ENCODE peak calls at places on chromosomes 12 and 14, in eight cellular contexts. F is GM23248, N is neural progenitor cell, H is keratinocyte, E is PC-3, G is MM.1S, I is DND-41, B is H1. D is an unnamed sample.

GRCh38 chr12:85809500-85809899 is 26.7 kb downstream of the RASSF9 start:
- DNase-seq in E (no peak), H (no peak), G (no peak), N (no peak), B (no peak), I (no peak), F (no peak), D (no peak)

GRCh38 chr12:132131952-132132351 is 12.2 kb downstream of the DDX51 start:
- DNase-seq in E (no peak), I (no peak), G (no peak), H (no peak), B (no peak), F (no peak), N (no peak), D (no peak)

GRCh38 chr12:24838531-24838950 is 110.4 kb downstream of the BCAT1 start:
- DNase-seq in F (peak; percentile 88), G (peak; percentile 54), B (no peak), E (no peak), N (no peak), H (no peak), I (no peak), D (peak; percentile 75)

GRCh38 chr14:79375336-79375735 is 836.0 kb downstream of the DIO2 start:
- DNase-seq in B (no peak), H (no peak), E (no peak), N (no peak), I (no peak), G (no peak), F (no peak), D (no peak)

GRCh38 chr14:31886161-31886835 is 190.8 kb upstream of the ARHGAP5 start:
- DNase-seq in I (no peak), F (no peak), G (no peak), N (no peak), B (no peak), E (no peak), H (no peak), D (no peak)

GRCh38 chr12:109873653-109874052 is 6.7 kb downstream of the GLTP start:
- DNase-seq in B (no peak), E (no peak), N (no peak), I (no peak), F (no peak), H (no peak), G (no peak), D (no peak)

GRCh38 chr14:90375934-90376333 is 20.9 kb upstream of the CALM1 start:
- DNase-seq in B (no peak), I (no peak), E (no peak), G (no peak), H (no peak), F (no peak), N (no peak), D (no peak)

GRCh38 chr12:50600364-50600763 is 95.6 kb downstream of the DIP2B start:
- DNase-seq in E (no peak), I (no peak), H (no peak), B (no peak), G (no peak), N (no peak), F (no peak), D (no peak)

GRCh38 chr14:80974338-80975078 is 19.1 kb downstream of the TSHR start:
- DNase-seq in I (no peak), E (no peak), H (no peak), B (no peak), G (no peak), N (no peak), F (peak; percentile 48), D (no peak)

GRCh38 chr12:1776139-1776975 is 44.0 kb upstream of the LRTM2 start:
- DNase-seq in H (peak; percentile 25), I (no peak), N (peak; percentile 12), G (no peak), F (peak; percentile 96), E (peak; percentile 88), B (no peak), D (no peak)

GRCh38 chr14:75411194-75411552 is 16.6 kb upstream of the JDP2 start:
- DNase-seq in E (no peak), F (no peak), G (no peak), I (no peak), H (no peak), B (no peak), N (no peak), D (no peak)

GRCh38 chr12:93943766-93944165 is 204.6 kb upstream of the PLXNC1 start:
- DNase-seq in B (no peak), H (no peak), G (no peak), I (no peak), N (no peak), E (peak; percentile 51), F (peak; percentile 90), D (no peak)

GRCh38 chr12:128817115-128818015 is 6.4 kb downstream of the SLC15A4 start:
- DNase-seq in N (no peak), B (no peak), F (peak; percentile 83), H (peak; percentile 13), I (no peak), E (no peak), G (no peak), D (peak; percentile 3)

GRCh38 chr14:98633380-98633779 is 638.6 kb downstream of the BCL11B start:
- DNase-seq in F (no peak), I (no peak), G (no peak), E (no peak), H (no peak), B (no peak), N (peak; percentile 42), D (no peak)

GRCh38 chr12:48969160-48969771 is 2.3 kb downstream of the WNT10B start:
- DNase-seq in N (no peak), B (no peak), F (no peak), G (no peak), H (no peak), E (no peak), I (no peak), D (no peak)

GRCh38 chr14:70915415-70915814 is 8.2 kb downstream of the PCNX1 start:
- DNase-seq in I (no peak), G (no peak), F (no peak), H (no peak), N (no peak), E (no peak), B (no peak), D (no peak)

GRCh38 chr12:111598637-111599458 is at the start of gene ATXN2:
- DNase-seq in B (no peak), N (peak; percentile 88), F (peak; percentile 83), I (no peak), G (peak; percentile 39), H (no peak), E (peak; percentile 14), D (no peak)

GRCh38 chr12:131085816-131086591 is 132.3 kb downstream of the ADGRD1 start:
- DNase-seq in I (peak; percentile 2), E (no peak), B (no peak), F (no peak), H (no peak), G (no peak), N (no peak), D (no peak)

GRCh38 chr14:94180655-94181271 is 6.6 kb downstream of the PPP4R4 start:
- DNase-seq in I (no peak), H (no peak), E (peak; percentile 58), F (peak; percentile 63), B (no peak), G (peak; percentile 70), N (peak; percentile 42), D (peak; percentile 24)

GRCh38 chr12:27566159-27566558 is 42.2 kb downstream of the PPFIBP1 start:
- DNase-seq in E (peak; percentile 27), B (no peak), H (no peak), N (no peak), F (no peak), I (no peak), G (no peak), D (no peak)

GRCh38 chr12:88206636-88207035 is 64.5 kb downstream of the TMTC3 start:
- DNase-seq in H (no peak), E (no peak), I (no peak), G (no peak), F (peak; percentile 58), B (no peak), N (no peak), D (no peak)

GRCh38 chr12:67096533-67097318 is 172.4 kb upstream of the CAND1 start:
- DNase-seq in G (no peak), F (peak; percentile 52), N (no peak), H (no peak), B (no peak), I (no peak), E (peak; percentile 19), D (no peak)

GRCh38 chr12:98901189-98901588 is 256.1 kb downstream of the APAF1 start:
- DNase-seq in I (no peak), G (no peak), E (no peak), N (peak; percentile 24), H (no peak), B (no peak), F (peak; percentile 8), D (no peak)

GRCh38 chr12:26204612-26205289 is 9.4 kb downstream of the SSPN start:
- DNase-seq in I (no peak), G (no peak), F (peak; percentile 39), H (no peak), N (no peak), E (no peak), B (no peak), D (no peak)

GRCh38 chr12:108691154-108691994 is 39.9 kb downstream of the CORO1C start:
- DNase-seq in I (peak; percentile 80), B (peak; percentile 82), N (peak; percentile 93), H (peak; percentile 96), E (peak; percentile 100), F (peak; percentile 100), G (peak; percentile 93), D (no peak)
- H3K4me3 ChIP-seq in I (peak overlapping the region; percentile 58), B (no peak overlapping the region), N (no peak overlapping the region), H (peak overlapping the region; percentile 67), E (peak overlapping the region; percentile 58), F (peak overlapping the region; percentile 56), G (peak overlapping the region; percentile 55), D (peak overlapping the region; percentile 67)

GRCh38 chr14:101456246-101457159 is 104.8 kb upstream of the DIO3 start:
- DNase-seq in G (no peak), B (no peak), I (no peak), H (no peak), E (no peak), N (peak; percentile 80), F (no peak), D (no peak)
- TF ChIP-seq EZH2 in G (no peak), B (peak; percentile 20), I (no peak), H (peak; percentile 82), E (no peak), N (peak; percentile 70), F (no peak), D (no peak)

DNA sequence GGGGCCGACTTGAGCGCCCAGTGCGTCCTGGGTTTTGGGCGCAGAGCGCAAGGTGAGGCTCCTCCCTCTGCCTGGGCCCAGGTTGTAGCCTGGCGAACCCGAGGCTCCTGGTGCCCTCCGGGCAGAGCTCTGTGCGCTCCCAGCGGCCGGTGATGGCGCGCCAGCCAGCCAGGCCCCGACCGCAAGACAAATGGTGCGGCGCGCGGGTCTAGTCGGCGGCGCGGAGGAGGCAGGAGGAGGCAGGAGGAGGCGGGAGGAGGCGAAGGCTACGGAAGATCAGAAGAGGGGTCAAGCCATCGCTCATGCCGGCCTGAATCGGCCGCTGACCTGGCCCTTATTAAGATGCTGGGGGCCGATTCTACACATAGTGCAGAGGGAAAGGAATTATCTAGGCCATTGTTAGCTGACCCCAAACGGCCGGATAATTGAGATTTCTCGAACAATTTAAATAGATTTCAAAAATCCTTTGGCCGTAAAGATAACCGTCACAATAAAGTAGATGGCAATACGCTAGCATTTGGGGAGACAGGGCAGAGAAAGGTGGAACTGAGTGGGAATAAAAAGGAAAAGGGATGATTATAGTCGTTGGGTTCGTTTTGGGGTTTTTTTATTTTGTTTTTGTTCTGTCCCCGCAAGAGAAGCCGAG is 2.8 kb downstream of the TBX5 start:
- DNase-seq in E (no peak), F (peak; percentile 91), I (no peak), B (peak; percentile 54), N (peak; percentile 95), G (no peak), H (no peak), D (no peak)
- H3K4me3 ChIP-seq in E (no peak overlapping the region), F (peak overlapping the region; percentile 91), I (no peak overlapping the region), B (no peak overlapping the region), N (no peak overlapping the region), G (no peak overlapping the region), H (no peak overlapping the region), D (no peak overlapping the region)

GRCh38 chr12:23699031-23699430 is 250.4 kb downstream of the SOX5 start:
- DNase-seq in G (no peak), F (no peak), N (no peak), I (no peak), H (no peak), E (no peak), B (no peak), D (no peak)
- TF ChIP-seq EZH2 in G (no peak), F (no peak), N (no peak), I (no peak), H (no peak), E (no peak), B (no peak), D (no peak)

D was measured in SK-N-MC.